ENCODE peak calls at places on chromosomes 2 and 18, in six cellular contexts. I is body of pancreas, A is tibial artery, Y is ovary, C is aorta, U is GM12865. N is an unnamed sample.

GRCh38 chr2:128319773-128320608 is 1.3 kb upstream of the HS6ST1 start:
- DNase-seq in A (no peak), Y (peak), I (peak), C (peak), U (no peak), N (no peak)

GRCh38 chr2:166410828-166411472 is 35.2 kb upstream of the SCN9A start:
- DNase-seq in C (no peak), U (no peak), Y (no peak), A (no peak), I (no peak), N (no peak)

GRCh38 chr2:234425923-234426603 is 70.8 kb downstream of the ARL4C start:
- DNase-seq in I (no peak), C (no peak), Y (no peak), A (no peak), U (peak), N (peak)

GRCh38 chr2:175500255-175500654 is 318.7 kb upstream of the ATP5MC3 start:
- DNase-seq in Y (no peak), C (no peak), A (no peak), I (no peak), U (no peak), N (no peak)

GRCh38 chr2:127640082-127641072 is 5.6 kb upstream of the GPR17 start:
- DNase-seq in I (no peak), U (peak), A (no peak), Y (no peak), C (no peak), N (peak)

GRCh38 chr2:61042807-61043206 is 22.9 kb upstream of the SANBR start:
- DNase-seq in Y (no peak), A (no peak), I (no peak), U (no peak), C (no peak), N (no peak)

GRCh38 chr2:170886391-170886790 is 42.7 kb upstream of the GORASP2 start:
- DNase-seq in I (no peak), C (no peak), U (no peak), A (no peak), Y (no peak), N (no peak)

GRCh38 chr18:29174891-29175290 is 998.0 kb upstream of the CDH2 start:
- DNase-seq in A (no peak), Y (no peak), C (no peak), I (no peak), U (no peak), N (no peak)

GRCh38 chr18:43422483-43422882 is 145.2 kb upstream of the SYT4 start:
- DNase-seq in I (no peak), Y (no peak), A (no peak), U (no peak), C (no peak), N (no peak)

GRCh38 chr18:30625961-30626360 is 416.6 kb downstream of the DSC3 start:
- DNase-seq in A (no peak), I (no peak), U (no peak), Y (no peak), C (no peak), N (no peak)

GRCh38 chr2:119289093-119289492 is 65.5 kb downstream of the STEAP3 start:
- DNase-seq in Y (no peak), I (no peak), U (no peak), A (no peak), C (no peak), N (no peak)

GRCh38 chr2:73272270-73272669 is 12.0 kb downstream of the FBXO41 start:
- DNase-seq in C (no peak), Y (no peak), U (no peak), I (no peak), A (no peak), N (no peak)

GRCh38 chr2:200765139-200765951 is 46.4 kb upstream of the BZW1 start:
- DNase-seq in I (no peak), C (peak), U (peak), Y (no peak), A (no peak), N (no peak)

GRCh38 chr18:7370812-7371211 is 139.9 kb downstream of the LRRC30 start:
- DNase-seq in A (peak), U (no peak), Y (no peak), C (no peak), I (no peak), N (no peak)

GRCh38 chr2:43461461-43462073 is 134.3 kb downstream of the THADA start:
- DNase-seq in A (no peak), U (peak), I (no peak), Y (no peak), C (no peak), N (peak)
- H3K4me3 ChIP-seq in A (no peak), U (no peak), I (no peak), Y (no peak), C (no peak), N (no peak)

DNA sequence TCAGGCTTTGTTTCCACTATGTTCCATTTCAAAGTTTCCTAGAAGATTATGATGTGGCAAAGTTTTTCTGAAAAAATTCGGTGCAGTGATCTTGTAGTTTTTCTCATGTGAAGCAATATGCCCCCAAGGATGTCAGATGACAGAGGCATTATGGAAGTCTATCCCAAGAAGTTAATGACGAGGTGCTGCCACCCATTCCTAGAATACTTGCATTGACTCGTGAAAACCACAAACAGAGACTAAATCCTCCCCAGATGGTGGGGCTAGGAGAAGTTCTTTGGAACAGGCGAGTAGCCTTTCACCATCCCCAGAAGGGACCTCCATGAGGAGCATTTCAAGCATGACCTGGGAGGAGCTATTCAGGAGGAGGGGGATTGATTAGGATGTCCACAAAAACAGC is 40.2 kb upstream of the COPS8 start:
- DNase-seq in A (no peak), I (no peak), Y (no peak), U (no peak), C (no peak), N (no peak)
- H3K4me3 ChIP-seq in A (no peak), I (no peak), Y (no peak), U (no peak), C (no peak), N (no peak)

GRCh38 chr2:233351423-233351822 is 2.9 kb upstream of the DGKD start:
- DNase-seq in C (no peak), Y (no peak), U (no peak), I (no peak), A (no peak), N (no peak)
- H3K4me3 ChIP-seq in C (no peak), Y (no peak), U (no peak), I (no peak), A (no peak), N (no peak)

DNA sequence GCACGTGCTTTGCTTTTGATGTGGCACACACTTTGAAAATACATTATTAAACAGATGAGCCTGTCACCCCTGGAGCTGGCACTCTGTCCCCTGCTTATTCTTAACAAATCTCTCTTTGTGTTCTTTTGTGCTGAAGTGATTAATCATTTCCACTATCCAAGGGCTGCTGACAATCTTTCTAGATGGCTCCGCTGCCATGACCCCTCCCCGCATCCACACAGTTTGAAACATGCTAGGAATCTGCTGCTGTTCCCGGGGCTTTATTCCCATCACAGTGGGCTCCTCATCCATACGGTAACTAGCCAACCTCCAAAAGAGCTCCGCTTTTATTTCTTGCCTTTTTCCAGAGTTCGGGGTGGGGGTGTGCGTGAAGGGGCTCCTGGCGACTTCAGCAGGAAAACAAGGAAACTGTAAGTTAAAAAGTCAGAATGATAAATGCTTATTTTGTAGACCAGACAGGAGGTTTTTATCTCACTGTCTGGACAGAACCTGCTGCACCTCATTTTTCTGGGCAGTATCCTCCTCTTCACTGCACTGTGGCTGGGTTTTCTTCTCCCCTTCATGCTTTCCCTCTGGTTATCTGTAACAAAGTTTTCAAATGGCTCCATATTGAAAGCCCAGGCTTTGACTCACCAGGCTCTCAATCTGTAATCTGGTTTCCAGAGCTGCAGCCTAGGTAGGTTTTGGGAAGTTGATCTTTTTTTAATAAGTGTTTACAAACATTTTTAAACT is 319.7 kb downstream of the AFF3 start:
- DNase-seq in C (no peak), U (no peak), A (no peak), Y (no peak), I (no peak), N (no peak)
- H3K4me3 ChIP-seq in C (no peak), U (no peak), A (no peak), Y (no peak), I (no peak), N (no peak)

DNA sequence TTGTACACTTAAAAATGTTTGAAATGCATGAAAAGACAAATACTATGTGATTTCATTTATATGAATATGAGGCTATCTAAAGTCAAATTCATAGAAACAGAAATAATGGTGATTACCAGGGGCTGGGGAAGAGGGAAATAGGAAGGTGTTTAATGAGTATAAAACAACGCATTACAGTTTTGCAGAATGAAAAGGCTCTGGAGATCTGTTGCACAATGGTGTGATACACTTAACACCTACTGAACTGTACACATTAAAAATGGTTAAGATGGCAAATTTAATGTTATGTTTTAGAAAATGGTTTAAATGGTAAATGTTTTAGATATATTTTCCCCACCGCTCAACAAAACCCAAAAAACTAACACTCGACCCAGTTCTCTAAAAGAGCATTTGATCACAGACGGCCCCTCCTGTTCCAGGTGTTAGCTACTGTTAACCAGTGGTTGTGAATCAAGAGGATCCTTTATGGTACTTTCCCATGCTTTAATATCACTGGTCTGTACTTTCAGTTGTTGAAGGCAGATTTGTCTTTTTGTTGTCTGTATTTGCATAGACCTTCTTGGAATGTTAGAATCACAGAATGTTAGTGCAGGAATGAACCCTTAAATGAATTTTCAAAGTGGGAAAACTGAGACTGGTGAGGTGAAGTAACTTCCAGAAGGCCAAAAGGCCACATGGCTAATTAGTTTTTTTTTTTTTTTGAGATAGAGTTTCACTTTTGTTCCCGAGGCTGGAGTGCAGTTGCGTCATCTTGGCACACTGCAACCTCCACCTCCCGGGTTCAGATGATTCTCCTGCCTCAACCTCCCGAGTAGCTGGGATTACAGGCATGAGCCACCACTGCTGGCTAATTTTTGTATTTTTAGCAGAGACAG is 10.2 kb downstream of the RAB10 start:
- DNase-seq in U (peak), A (peak), I (peak), C (peak), Y (no peak), N (peak)
- H3K4me3 ChIP-seq in U (peak), A (no peak), I (no peak), C (no peak), Y (no peak), N (peak)